ENCODE peak calls at places on chromosomes 5 and 9, in five cellular contexts. R is stomach; O is activated CD4-positive, alpha-beta T cell treated with anti-CD3 and anti-CD28 coated beads for 24 hours; U is SJCRH30; Z is pulmonary artery endothelial cell. X is an unnamed sample.

GRCh38 chr5:19058216-19058615 is 929.8 kb downstream of the CDH18 start:
- DNase-seq in Z (no peak), O (no peak), U (no peak), R (no peak), X (no peak)

GRCh38 chr9:136483589-136484152 is 831 bp upstream of the SEC16A start:
- DNase-seq in Z (peak; percentile 33), O (peak; percentile 93), U (peak; percentile 93), R (peak; percentile 95), X (peak; percentile 95)

GRCh38 chr5:179805529-179806249 is 977 bp downstream of the MGAT4B start:
- DNase-seq in Z (no peak), R (no peak), U (no peak), O (no peak), X (peak; percentile 83)

GRCh38 chr5:41334758-41335157 is 121.4 kb upstream of the C6 start:
- DNase-seq in Z (no peak), R (no peak), O (no peak), U (no peak), X (no peak)

GRCh38 chr5:90813392-90813791 is 254.8 kb downstream of the ADGRV1 start:
- DNase-seq in Z (no peak), U (no peak), O (no peak), R (no peak), X (no peak)

GRCh38 chr9:137136261-137136925 is 2.6 kb upstream of the GRIN1 start:
- DNase-seq in O (no peak), Z (no peak), R (no peak), U (peak; percentile 88), X (peak; percentile 44)

GRCh38 chr5:90421136-90421535 is 11.6 kb upstream of the CETN3 start:
- DNase-seq in Z (no peak), U (no peak), O (no peak), R (peak; percentile 29), X (no peak)

GRCh38 chr9:77876091-77876490 is 155.5 kb downstream of the GNAQ start:
- DNase-seq in U (peak; percentile 62), R (no peak), O (no peak), Z (peak; percentile 24), X (no peak)

GRCh38 chr9:8071445-8071798 is 271.8 kb upstream of the DMAC1 start:
- DNase-seq in U (no peak), Z (no peak), R (no peak), O (no peak), X (no peak)

GRCh38 chr5:103499236-103499635 is 63.4 kb downstream of the NUDT12 start:
- DNase-seq in R (no peak), Z (no peak), U (no peak), O (no peak), X (no peak)

GRCh38 chr9:94610181-94610591 is 16.6 kb upstream of the FBP2 start:
- DNase-seq in O (no peak), Z (no peak), U (no peak), R (no peak), X (no peak)

GRCh38 chr9:131464354-131465000 is 38.2 kb upstream of the POMT1 start:
- DNase-seq in O (no peak), U (no peak), R (no peak), Z (no peak), X (no peak)

GRCh38 chr5:177405805-177406204 is 3.6 kb downstream of the F12 start:
- DNase-seq in R (no peak), O (no peak), Z (no peak), U (no peak), X (no peak)

GRCh38 chr5:172531704-172532026 is 77.3 kb upstream of the SH3PXD2B start:
- DNase-seq in R (no peak), Z (no peak), O (no peak), U (no peak), X (no peak)

GRCh38 chr5:177087707-177088005 is 941 bp downstream of the FGFR4 start:
- DNase-seq in Z (no peak), R (no peak), O (no peak), U (no peak), X (no peak)

GRCh38 chr9:13847270-13847669 is 466.7 kb downstream of the NFIB start:
- DNase-seq in U (no peak), R (no peak), O (no peak), Z (no peak), X (no peak)

GRCh38 chr9:130215341-130216119 is 43.3 kb downstream of the NCS1 start:
- DNase-seq in Z (no peak), R (no peak), U (no peak), O (no peak), X (no peak)

GRCh38 chr5:149143470-149143869 is 2.2 kb downstream of the ABLIM3 start:
- DNase-seq in R (no peak), U (no peak), O (no peak), Z (peak; percentile 55), X (no peak)

GRCh38 chr9:134994926-134995791 is 77.4 kb upstream of the FCN1 start:
- DNase-seq in O (no peak), Z (no peak), R (no peak), U (no peak), X (no peak)

GRCh38 chr9:128409998-128410397 is 10.7 kb upstream of the CERCAM start:
- DNase-seq in U (no peak), R (no peak), O (no peak), Z (no peak), X (no peak)

GRCh38 chr5:175321927-175322532 is 122.0 kb downstream of the DRD1 start:
- DNase-seq in R (no peak), Z (no peak), U (peak; percentile 74), O (no peak), X (no peak)

GRCh38 chr5:130580264-130580663 is 584.8 kb downstream of the HINT1 start:
- DNase-seq in O (no peak), U (no peak), Z (no peak), R (no peak), X (no peak)

GRCh38 chr9:129495422-129496186 is 125.3 kb downstream of the C9orf50 start:
- DNase-seq in R (peak; percentile 96), U (peak; percentile 92), Z (peak; percentile 44), O (peak; percentile 83), X (peak; percentile 61)

GRCh38 chr9:135524130-135524861 is 3.1 kb downstream of the LCN1 start:
- DNase-seq in Z (no peak), R (peak; percentile 15), O (no peak), U (no peak), X (no peak)

GRCh38 chr9:128310461-128310860 is 11.8 kb downstream of the TRUB2 start:
- DNase-seq in R (peak; percentile 68), U (no peak), O (no peak), Z (no peak), X (no peak)

GRCh38 chr5:169567079-169567478 is 16.5 kb upstream of the SPDL1 start:
- DNase-seq in Z (no peak), R (no peak), U (peak; percentile 25), O (no peak), X (no peak)

GRCh38 chr5:92599217-92599810 is 981.7 kb downstream of the NR2F1-AS1 start:
- DNase-seq in O (no peak), Z (no peak), U (peak; percentile 37), R (no peak), X (no peak)

GRCh38 chr5:80255425-80255751 is 460 bp downstream of the SERINC5 start:
- DNase-seq in O (no peak), Z (peak; percentile 8), U (peak; percentile 65), R (peak; percentile 73), X (no peak)

X was measured in GM12892.